ENCODE peak calls at places on chromosomes 3 and 15, in ten cellular contexts. N is neuronal stem cell; O is dermis blood vessel endothelial cell; C is activated CD8-positive, alpha-beta T cell treated with anti-CD3 and anti-CD28 coated beads for 36 hours; J is NCI-H1105; Q is mesendoderm; S is kidney tubule cell; H is AG20443; G is NCI-H510A; M is astrocyte of the spinal cord. V is an unnamed sample.

GRCh38 chr15:86813892-86814291 is 734.2 kb downstream of the AGBL1 start:
- DNase-seq in N (no peak), O (no peak), C (no peak), J (no peak), Q (no peak), S (no peak), H (no peak), G (no peak), M (no peak), V (no peak)

GRCh38 chr15:78035319-78035718 is 42.2 kb downstream of the TBC1D2B start:
- DNase-seq in N (no peak), O (peak), C (peak), J (no peak), Q (no peak), S (no peak), H (no peak), G (no peak), M (no peak), V (no peak)

GRCh38 chr3:152245498-152246175 is 23.1 kb upstream of the MBNL1 start:
- DNase-seq in N (no peak), O (no peak), C (peak), J (no peak), Q (no peak), S (no peak), H (no peak), G (no peak), M (no peak), V (no peak)

GRCh38 chr3:48716508-48716981 is 476 bp downstream of the IP6K2 start:
- DNase-seq in N (no peak), O (peak), C (peak), J (no peak), Q (peak), S (peak), H (no peak), G (no peak), M (no peak), V (no peak)

GRCh38 chr3:61094608-61095007 is 156.6 kb downstream of the FHIT start:
- DNase-seq in N (no peak), O (no peak), C (no peak), J (no peak), Q (no peak), S (peak), H (no peak), G (no peak), M (no peak), V (no peak)

GRCh38 chr15:89860851-89861360 is 32.9 kb downstream of the AP3S2 start:
- DNase-seq in N (no peak), O (no peak), C (no peak), J (no peak), Q (no peak), S (no peak), H (no peak), G (no peak), M (no peak), V (no peak)

GRCh38 chr3:127158614-127159221 is 34.2 kb upstream of the PRR23E start:
- DNase-seq in N (peak), O (peak), C (no peak), J (peak), Q (peak), S (peak), H (peak), G (peak), M (peak), V (peak)

GRCh38 chr3:138219255-138219654 is 32.2 kb downstream of the ARMC8 start:
- DNase-seq in N (no peak), O (peak), C (no peak), J (no peak), Q (peak), S (no peak), H (no peak), G (no peak), M (no peak), V (no peak)

GRCh38 chr15:48806151-48806550 is 4.7 kb downstream of the CEP152 start:
- DNase-seq in N (no peak), O (peak), C (no peak), J (peak), Q (peak), S (no peak), H (peak), G (no peak), M (peak), V (no peak)

GRCh38 chr3:71083726-71084131 is 499.8 kb downstream of the FOXP1 start:
- DNase-seq in N (no peak), O (no peak), C (peak), J (no peak), Q (no peak), S (no peak), H (no peak), G (no peak), M (no peak), V (no peak)

GRCh38 chr3:194870394-194871110 is 184.9 kb downstream of the FAM43A start:
- DNase-seq in N (no peak), O (peak), C (no peak), J (no peak), Q (peak), S (peak), H (no peak), G (no peak), M (peak), V (no peak)

GRCh38 chr3:32778389-32778788 is 39.4 kb upstream of the TRIM71 start:
- DNase-seq in N (no peak), O (no peak), C (peak), J (no peak), Q (no peak), S (no peak), H (no peak), G (no peak), M (no peak), V (peak)

GRCh38 chr15:67175643-67176071 is 78.8 kb downstream of the AAGAB start:
- DNase-seq in N (no peak), O (peak), C (peak), J (no peak), Q (peak), S (no peak), H (peak), G (no peak), M (no peak), V (peak)

GRCh38 chr15:84609818-84610525 is 9.2 kb downstream of the ZSCAN2 start:
- DNase-seq in N (no peak), O (no peak), C (no peak), J (no peak), Q (no peak), S (no peak), H (no peak), G (no peak), M (no peak), V (peak)

GRCh38 chr3:172140499-172141391 is 101.4 kb downstream of the FNDC3B start:
- DNase-seq in N (no peak), O (peak), C (no peak), J (no peak), Q (peak), S (peak), H (peak), G (no peak), M (peak), V (no peak)

GRCh38 chr3:168956087-168956486 is 707.4 kb downstream of the MECOM start:
- DNase-seq in N (no peak), O (no peak), C (no peak), J (no peak), Q (no peak), S (no peak), H (no peak), G (no peak), M (no peak), V (no peak)

GRCh38 chr3:193788189-193788946 is 195.4 kb downstream of the OPA1 start:
- DNase-seq in N (peak), O (peak), C (peak), J (peak), Q (peak), S (peak), H (peak), G (peak), M (peak), V (no peak)

GRCh38 chr3:52291508-52292181 is 4.0 kb downstream of the GLYCTK start:
- DNase-seq in N (no peak), O (peak), C (peak), J (no peak), Q (no peak), S (no peak), H (peak), G (no peak), M (no peak), V (no peak)

GRCh38 chr3:107943860-107944543 is 146.8 kb downstream of the CD47 start:
- DNase-seq in N (no peak), O (no peak), C (no peak), J (no peak), Q (no peak), S (no peak), H (peak), G (no peak), M (no peak), V (no peak)

GRCh38 chr15:31272558-31273257 is 53.9 kb upstream of the KLF13 start:
- DNase-seq in N (no peak), O (no peak), C (no peak), J (no peak), Q (no peak), S (peak), H (peak), G (no peak), M (no peak), V (peak)

GRCh38 chr3:108125151-108125540 is 34.3 kb upstream of the CD47 start:
- DNase-seq in N (no peak), O (no peak), C (no peak), J (no peak), Q (no peak), S (no peak), H (no peak), G (no peak), M (no peak), V (no peak)

GRCh38 chr3:188947401-188947982 is 224.3 kb upstream of the TPRG1 start:
- DNase-seq in N (peak), O (peak), C (peak), J (peak), Q (peak), S (peak), H (peak), G (peak), M (peak), V (peak)

GRCh38 chr15:74631935-74632560 is 16.4 kb downstream of the CLK3 start:
- DNase-seq in N (peak), O (peak), C (peak), J (no peak), Q (peak), S (peak), H (peak), G (no peak), M (peak), V (no peak)

GRCh38 chr3:51588724-51589123 is 50.2 kb downstream of the RAD54L2 start:
- DNase-seq in N (no peak), O (peak), C (no peak), J (no peak), Q (no peak), S (no peak), H (no peak), G (no peak), M (no peak), V (no peak)

GRCh38 chr3:126474498-126475410 is 937 bp downstream of the ZXDC start:
- DNase-seq in N (peak), O (peak), C (peak), J (peak), Q (peak), S (peak), H (peak), G (no peak), M (peak), V (no peak)

GRCh38 chr3:191217331-191217730 is 18.3 kb downstream of the OSTN start:
- DNase-seq in N (no peak), O (no peak), C (no peak), J (no peak), Q (no peak), S (no peak), H (no peak), G (no peak), M (no peak), V (no peak)

GRCh38 chr3:171446801-171447578 is 13.2 kb downstream of the TNIK start:
- DNase-seq in N (no peak), O (peak), C (no peak), J (no peak), Q (no peak), S (peak), H (peak), G (no peak), M (peak), V (no peak)

GRCh38 chr3:184582583-184582982 is 21.0 kb downstream of the EPHB3 start:
- DNase-seq in N (no peak), O (no peak), C (no peak), J (no peak), Q (peak), S (peak), H (peak), G (peak), M (peak), V (no peak)

GRCh38 chr15:49852756-49853155 is 231.9 kb downstream of the DTWD1 start:
- DNase-seq in N (no peak), O (no peak), C (no peak), J (no peak), Q (no peak), S (no peak), H (no peak), G (no peak), M (no peak), V (no peak)

GRCh38 chr3:4983739-4984510 is 4.7 kb downstream of the BHLHE40 start:
- DNase-seq in N (no peak), O (peak), C (peak), J (no peak), Q (peak), S (peak), H (peak), G (no peak), M (peak), V (no peak)

GRCh38 chr15:67838789-67839332 is 984 bp downstream of the RNU6-1 start:
- DNase-seq in N (no peak), O (no peak), C (no peak), J (peak), Q (peak), S (peak), H (peak), G (peak), M (peak), V (no peak)

GRCh38 chr3:122934251-122934650 is 93.3 kb downstream of the SEMA5B start:
- DNase-seq in N (no peak), O (no peak), C (no peak), J (no peak), Q (no peak), S (no peak), H (no peak), G (no peak), M (no peak), V (no peak)

GRCh38 chr3:116201032-116201690 is 244.1 kb downstream of the LSAMP start:
- DNase-seq in N (no peak), O (no peak), C (no peak), J (no peak), Q (no peak), S (no peak), H (no peak), G (no peak), M (no peak), V (no peak)

GRCh38 chr3:87186631-87187159 is 40.4 kb upstream of the CHMP2B start:
- DNase-seq in N (no peak), O (no peak), C (no peak), J (peak), Q (peak), S (no peak), H (no peak), G (no peak), M (no peak), V (no peak)

GRCh38 chr3:156674046-156674910 is at the start of gene TIPARP:
- DNase-seq in N (peak), O (peak), C (peak), J (peak), Q (peak), S (peak), H (peak), G (peak), M (peak), V (peak)

V was measured in cardiac septum.